ENCODE peak calls at places on chromosomes 4 and X, in seven cellular contexts. U is esophagus squamous epithelium, C is mucosa of descending colon, P is endothelial cell of umbilical vein, S is hepatocyte, I is mammary epithelial cell, X is lower lobe of right lung. H is an unnamed sample.
A peak's percentile ranks its signal among the peaks of the same experiment; 100 is the strongest.

GRCh38 chr4:117085185-117085701 is at the start of gene TRAM1L1:
- DNase-seq in U (no peak), C (peak; percentile 44), P (peak; percentile 65), S (peak; percentile 90), I (peak; percentile 41), X (peak; percentile 74), H (peak; percentile 19)

GRCh38 chr4:146959692-146960091 is 14.0 kb upstream of the TTC29 start:
- DNase-seq in U (no peak), C (no peak), P (no peak), S (no peak), I (no peak), X (no peak), H (no peak)

GRCh38 chrX:39576081-39576701 is 521.6 kb downstream of the BCOR start:
- DNase-seq in U (no peak), C (no peak), P (no peak), S (no peak), I (no peak), X (no peak), H (no peak)

GRCh38 chrX:13085533-13085932 is 41.1 kb upstream of the FAM9C start:
- DNase-seq in U (no peak), C (no peak), P (no peak), S (no peak), I (no peak), X (no peak), H (no peak)

GRCh38 chr4:129453524-129453923 is 357.6 kb downstream of the C4orf33 start:
- DNase-seq in U (no peak), C (no peak), P (peak; percentile 39), S (no peak), I (no peak), X (no peak), H (no peak)

GRCh38 chr4:14749910-14750309 is 252.4 kb upstream of the CPEB2 start:
- DNase-seq in U (no peak), C (peak; percentile 61), P (no peak), S (peak; percentile 16), I (peak; percentile 47), X (peak; percentile 45), H (peak; percentile 56)

GRCh38 chr4:38598489-38598888 is 65.5 kb upstream of the KLF3 start:
- DNase-seq in U (no peak), C (no peak), P (no peak), S (no peak), I (no peak), X (no peak), H (no peak)

GRCh38 chr4:140819621-140820020 is 63.4 kb upstream of the TBC1D9 start:
- DNase-seq in U (no peak), C (no peak), P (no peak), S (no peak), I (no peak), X (no peak), H (no peak)

GRCh38 chrX:2969021-2969420 is 37.3 kb upstream of the ARSH start:
- DNase-seq in U (no peak), C (no peak), P (no peak), S (no peak), I (no peak), X (no peak), H (no peak)

DNA sequence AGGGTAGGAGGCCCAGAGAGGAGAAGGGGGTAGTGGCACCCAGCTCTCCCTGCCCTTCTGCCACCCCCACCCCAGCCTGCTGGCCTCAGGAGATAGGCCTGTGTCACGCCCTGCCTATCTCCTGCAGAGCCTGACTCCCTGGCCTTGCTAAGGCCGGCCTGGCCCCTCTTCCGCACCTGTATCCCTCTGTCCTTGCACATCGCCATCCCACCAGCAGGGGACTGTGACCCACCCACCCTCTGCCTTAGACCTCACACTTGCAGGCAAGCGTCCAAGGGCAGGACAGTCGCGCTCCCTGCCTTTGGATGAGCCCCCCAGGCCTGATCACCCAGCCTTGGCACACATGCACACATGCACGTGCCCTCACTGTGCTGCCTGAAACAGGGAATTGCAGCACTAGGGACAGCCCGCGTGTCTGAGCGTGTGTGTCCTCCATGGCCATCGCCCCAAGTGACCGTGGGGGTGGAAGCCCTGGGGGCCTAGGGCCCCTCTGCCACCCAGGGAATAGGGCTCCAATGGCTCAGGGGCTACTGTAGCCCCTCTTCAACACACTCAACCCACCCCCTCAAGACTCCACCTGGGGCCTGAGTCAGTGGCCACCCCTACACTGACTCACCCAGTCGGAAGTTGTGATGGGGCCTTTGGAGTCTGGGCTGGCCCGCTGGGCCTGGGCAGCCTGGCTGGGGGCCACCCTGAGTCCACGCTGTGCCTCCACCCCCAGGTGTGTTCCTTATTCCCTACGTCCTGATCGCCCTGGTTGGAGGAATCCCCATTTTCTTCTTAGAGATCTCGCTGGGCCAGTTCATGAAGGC is 2.1 kb downstream of the SLC6A8 start:
- DNase-seq in U (no peak), C (no peak), P (no peak), S (no peak), I (peak; percentile 49), X (no peak), H (peak; percentile 46)
- TF ChIP-seq CTCF in U (no peak), C (no peak), P (peak; percentile 10), S (no peak), I (no peak), X (no peak), H (peak; percentile 26)

GRCh38 chr4:532588-533317 is 33.7 kb downstream of the PIGG start:
- DNase-seq in U (no peak), C (no peak), P (no peak), S (no peak), I (no peak), X (no peak), H (no peak)
- H3K36me3 ChIP-seq in U (peaks cover 99% of the 10 kb centered on the region), C (no peaks in the 10 kb centered on the region), P (no peaks in the 10 kb centered on the region), S (no peaks in the 10 kb centered on the region), I (peaks cover 19% of the 10 kb centered on the region), X (peaks cover 96% of the 10 kb centered on the region), H (peaks cover 32% of the 10 kb centered on the region)

GRCh38 chr4:48350871-48351270 is 9.5 kb downstream of the SLAIN2 start:
- DNase-seq in U (no peak), C (no peak), P (no peak), S (no peak), I (no peak), X (no peak), H (no peak)
- H3K4me3 ChIP-seq in U (no peak overlapping the region), C (no peak overlapping the region), P (no peak overlapping the region), S (no peak overlapping the region), I (no peak overlapping the region), X (no peak overlapping the region), H (no peak overlapping the region)

GRCh38 chr4:139743027-139743426 is 77.4 kb downstream of the MGST2 start:
- DNase-seq in U (no peak), C (no peak), P (no peak), S (no peak), I (no peak), X (no peak), H (peak; percentile 38)

GRCh38 chr4:139744232-139744631 is 78.6 kb downstream of the MGST2 start:
- DNase-seq in U (no peak), C (no peak), P (no peak), S (no peak), I (no peak), X (no peak), H (no peak)

GRCh38 chr4:139740121-139740520 is 74.5 kb downstream of the MGST2 start:
- DNase-seq in U (no peak), C (no peak), P (peak; percentile 12), S (no peak), I (no peak), X (no peak), H (no peak)

GRCh38 chr4:139738846-139739613 is 73.4 kb downstream of the MGST2 start:
- DNase-seq in U (no peak), C (no peak), P (no peak), S (no peak), I (no peak), X (no peak), H (no peak)

DNA sequence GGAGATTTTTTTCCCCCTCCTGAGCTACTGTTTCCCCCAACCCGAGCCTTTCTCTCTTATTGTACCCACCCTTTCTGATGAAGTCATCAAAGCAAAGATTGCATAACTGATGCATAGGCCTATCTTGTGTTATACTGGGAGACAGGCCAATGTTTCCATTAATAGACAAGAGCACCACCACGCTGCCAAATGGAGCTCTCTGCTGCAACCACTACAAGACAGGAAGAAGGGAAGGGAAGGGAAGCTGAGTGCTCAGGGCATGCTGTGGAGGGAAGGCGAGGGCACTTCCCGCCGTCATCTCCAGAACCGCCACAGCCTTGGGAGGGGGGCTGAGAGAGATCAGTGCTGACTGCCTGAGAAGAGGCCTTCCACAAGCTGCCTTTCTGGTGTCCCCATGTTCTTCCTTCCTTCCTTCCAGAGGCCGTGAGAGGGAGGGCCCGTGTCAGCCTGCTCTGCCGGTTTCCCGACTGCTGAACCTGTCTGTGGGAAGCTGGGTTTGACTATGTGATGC is 75.0 kb downstream of the MGST2 start:
- DNase-seq in U (peak; percentile 12), C (peak; percentile 41), P (peak; percentile 92), S (peak; percentile 83), I (peak; percentile 59), X (peak; percentile 70), H (peak; percentile 94)
- TF ChIP-seq CTCF in U (peak; percentile 33), C (no peak), P (no peak), S (peak; percentile 32), I (no peak), X (peak; percentile 29), H (peak; percentile 46)

DNA sequence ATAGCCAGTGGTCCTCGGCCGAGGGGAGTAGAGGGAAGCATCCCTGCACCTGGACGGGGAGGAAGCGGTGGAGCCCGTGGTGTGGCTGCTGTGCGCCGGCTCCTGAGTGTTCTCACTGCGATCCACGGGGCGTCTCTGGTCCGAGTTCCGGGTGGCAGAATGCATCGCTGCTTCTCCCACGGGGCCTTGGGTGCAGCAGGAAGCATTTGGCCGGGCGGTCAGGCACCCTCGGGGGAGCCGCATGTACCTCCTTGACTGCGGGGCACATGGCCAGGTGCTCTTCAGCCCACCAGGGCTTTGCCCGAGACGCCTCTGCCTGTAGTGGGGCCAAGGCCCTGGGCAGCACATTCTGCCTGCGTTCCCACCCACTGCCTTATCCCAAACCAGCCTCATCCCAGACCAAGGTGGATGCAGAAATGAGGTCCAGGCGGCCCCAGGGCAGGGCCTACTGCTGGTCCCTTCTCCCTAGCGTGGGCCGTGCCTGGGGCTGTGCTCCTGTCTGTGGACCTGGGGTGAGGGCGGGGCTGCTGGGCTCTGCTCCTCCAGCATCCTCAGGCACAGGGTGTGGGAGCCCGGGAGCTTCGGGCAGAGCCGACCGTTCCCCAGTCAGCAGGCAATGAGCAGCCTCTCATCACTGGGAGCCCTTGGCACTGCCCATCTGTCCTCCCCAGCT is 27.5 kb downstream of the NKX1-1 start:
- DNase-seq in U (no peak), C (no peak), P (no peak), S (no peak), I (no peak), X (peak; percentile 45), H (no peak)
- H3K36me3 ChIP-seq in U (peaks cover 81% of the 10 kb centered on the region), C (no peaks in the 10 kb centered on the region), P (no peaks in the 10 kb centered on the region), S (no peaks in the 10 kb centered on the region), I (no peaks in the 10 kb centered on the region), X (peaks cover 63% of the 10 kb centered on the region), H (peaks cover 2% of the 10 kb centered on the region)

DNA sequence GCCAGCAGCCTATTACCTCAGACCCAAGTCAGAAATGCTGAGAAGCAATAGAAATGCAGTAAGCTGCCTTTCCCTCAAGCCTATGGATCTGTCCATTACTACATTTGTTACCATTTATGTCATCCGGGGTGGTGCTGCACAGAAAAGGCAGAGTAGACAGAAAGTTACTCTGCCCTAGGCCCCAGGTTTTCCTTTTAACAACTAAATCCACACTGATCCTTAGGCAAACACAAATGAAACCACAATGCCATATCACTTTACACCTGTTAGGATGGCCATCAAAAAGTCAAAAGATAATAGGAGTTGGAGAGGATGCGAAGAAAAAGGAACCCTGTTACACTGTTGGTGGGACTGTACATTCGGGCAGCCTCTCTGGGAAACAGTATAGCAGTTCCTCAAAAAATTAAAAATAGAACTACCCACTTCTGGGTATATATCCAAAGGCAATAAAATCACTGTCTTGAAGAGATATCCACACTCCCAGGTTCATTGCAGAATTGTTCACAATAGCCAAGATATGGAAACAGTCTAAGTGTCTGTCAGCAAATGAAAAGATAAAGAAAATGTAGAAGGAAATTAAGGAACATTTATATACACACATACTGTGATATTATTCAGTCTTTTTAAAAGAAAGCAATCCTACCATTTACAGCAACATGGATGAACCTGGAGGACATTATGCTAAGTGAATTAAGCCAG is 186.3 kb downstream of the NWD2 start:
- DNase-seq in U (no peak), C (peak; percentile 47), P (no peak), S (no peak), I (no peak), X (no peak), H (no peak)
- H3K4me3 ChIP-seq in U (no peak overlapping the region), C (no peak overlapping the region), P (no peak overlapping the region), S (no peak overlapping the region), I (no peak overlapping the region), X (no peak overlapping the region), H (no peak overlapping the region)